ENCODE peak calls at places on chromosomes 6 and 20, in four cellular contexts. S is NCI-H1105, F is Calu3, D is astrocyte of the hippocampus. H is an unnamed sample.

GRCh38 chr20:17664025-17664638 is 17.9 kb downstream of the RRBP1 start:
- DNase-seq in S (no peak), F (no peak), D (no peak), H (no peak)

GRCh38 chr20:9112541-9113515 is 43.9 kb downstream of the PLCB4 start:
- DNase-seq in S (no peak), F (no peak), D (peak; percentile 89), H (no peak)

GRCh38 chr6:170522565-170523183 is 30.4 kb downstream of the PSMB1 start:
- DNase-seq in S (peak; percentile 7), F (peak; percentile 3), D (peak; percentile 50), H (no peak)

GRCh38 chr6:111766524-111766857 is 106.8 kb downstream of the FYN start:
- DNase-seq in S (no peak), F (no peak), D (no peak), H (no peak)

GRCh38 chr6:144314003-144314485 is 28.9 kb downstream of the UTRN start:
- DNase-seq in S (peak; percentile 62), F (peak; percentile 54), D (peak; percentile 78), H (no peak)

GRCh38 chr6:135920689-135921088 is 69.2 kb downstream of the PDE7B start:
- DNase-seq in S (no peak), F (no peak), D (peak; percentile 35), H (no peak)

GRCh38 chr6:99736302-99736701 is 129.7 kb downstream of the PRDM13 start:
- DNase-seq in S (no peak), F (peak; percentile 26), D (no peak), H (peak; percentile 32)

GRCh38 chr6:79313254-79313653 is 78.8 kb upstream of the HMGN3 start:
- DNase-seq in S (no peak), F (peak; percentile 87), D (no peak), H (no peak)

GRCh38 chr6:12367412-12367811 is 77.3 kb downstream of the EDN1 start:
- DNase-seq in S (no peak), F (no peak), D (no peak), H (no peak)

GRCh38 chr20:5729348-5729747 is 20.9 kb upstream of the SHLD1 start:
- DNase-seq in S (no peak), F (no peak), D (no peak), H (no peak)

GRCh38 chr6:131995924-131996323 is 44.8 kb upstream of the CCN2 start:
- DNase-seq in S (no peak), F (no peak), D (peak; percentile 57), H (no peak)

GRCh38 chr6:125258651-125259353 is 43.0 kb downstream of the HDDC2 start:
- DNase-seq in S (no peak), F (no peak), D (no peak), H (no peak)

GRCh38 chr6:107543088-107543487 is 53.2 kb downstream of the SOBP start:
- DNase-seq in S (no peak), F (no peak), D (no peak), H (no peak)

GRCh38 chr20:47727170-47727880 is 58.0 kb downstream of the SULF2 start:
- DNase-seq in S (no peak), F (no peak), D (no peak), H (no peak)

GRCh38 chr6:131213501-131213990 is 78.3 kb downstream of the AKAP7 start:
- DNase-seq in S (no peak), F (no peak), D (peak; percentile 56), H (no peak)

GRCh38 chr6:158402184-158402583 is 89.9 kb downstream of the TULP4 start:
- DNase-seq in S (no peak), F (no peak), D (no peak), H (no peak)

GRCh38 chr20:39607124-39607523 is 645.0 kb downstream of the DHX35 start:
- DNase-seq in S (no peak), F (no peak), D (peak; percentile 14), H (no peak)

GRCh38 chr6:100300221-100300736 is 164.4 kb downstream of the SIM1 start:
- DNase-seq in S (no peak), F (peak; percentile 56), D (peak; percentile 91), H (no peak)

H was measured in COR-L47.